ENCODE peak calls at places on chromosome 6, in seven cellular contexts. One of them, this sample, is unnamed.

GRCh38 chr6:33631971-33632585 is 11.0 kb downstream of the ITPR3 start:
- DNase-seq in mucosa of gallbladder: no peak
- DNase-seq in H54: no peak
- DNase-seq in endodermal cell: no peak
- DNase-seq in retinal pigment epithelial cell: no peak
- DNase-seq in stimulated activated CD8-positive, alpha-beta memory T cell treated with anti-CD3 and anti-CD28 coated beads, Interleukin-12 subunit alpha, Interleukin-12 subunit beta, amount 100 ng/mL, for 4 hours: no peak
- DNase-seq in NT2/D1: no peak
- DNase-seq in this sample: no peak

GRCh38 chr6:31654574-31655348 is 933 bp upstream of the APOM start:
- DNase-seq in endodermal cell: no peak
- DNase-seq in retinal pigment epithelial cell: no peak
- DNase-seq in NT2/D1: no peak
- DNase-seq in stimulated activated CD8-positive, alpha-beta memory T cell treated with anti-CD3 and anti-CD28 coated beads, Interleukin-12 subunit alpha, Interleukin-12 subunit beta, amount 100 ng/mL, for 4 hours: no peak
- DNase-seq in H54: no peak
- DNase-seq in mucosa of gallbladder: no peak
- DNase-seq in this sample: no peak

GRCh38 chr6:4964675-4965336 is 39.0 kb downstream of the RPP40 start:
- DNase-seq in H54: no peak
- DNase-seq in stimulated activated CD8-positive, alpha-beta memory T cell treated with anti-CD3 and anti-CD28 coated beads, Interleukin-12 subunit alpha, Interleukin-12 subunit beta, amount 100 ng/mL, for 4 hours: no peak
- DNase-seq in endodermal cell: no peak
- DNase-seq in retinal pigment epithelial cell: no peak
- DNase-seq in mucosa of gallbladder: no peak
- DNase-seq in NT2/D1: no peak
- DNase-seq in this sample: no peak

GRCh38 chr6:19024737-19025136 is 637.6 kb downstream of the RNF144B start:
- DNase-seq in NT2/D1: peak
- DNase-seq in endodermal cell: peak
- DNase-seq in stimulated activated CD8-positive, alpha-beta memory T cell treated with anti-CD3 and anti-CD28 coated beads, Interleukin-12 subunit alpha, Interleukin-12 subunit beta, amount 100 ng/mL, for 4 hours: no peak
- DNase-seq in retinal pigment epithelial cell: no peak
- DNase-seq in H54: no peak
- DNase-seq in mucosa of gallbladder: no peak
- DNase-seq in this sample: peak

GRCh38 chr6:34292954-34293353 is 44.1 kb upstream of the SMIM29 start:
- DNase-seq in endodermal cell: no peak
- DNase-seq in NT2/D1: no peak
- DNase-seq in retinal pigment epithelial cell: no peak
- DNase-seq in H54: no peak
- DNase-seq in mucosa of gallbladder: no peak
- DNase-seq in stimulated activated CD8-positive, alpha-beta memory T cell treated with anti-CD3 and anti-CD28 coated beads, Interleukin-12 subunit alpha, Interleukin-12 subunit beta, amount 100 ng/mL, for 4 hours: no peak
- DNase-seq in this sample: no peak

GRCh38 chr6:119347466-119348307 is 1.9 kb downstream of the MAN1A1 start:
- DNase-seq in retinal pigment epithelial cell: no peak
- DNase-seq in H54: no peak
- DNase-seq in stimulated activated CD8-positive, alpha-beta memory T cell treated with anti-CD3 and anti-CD28 coated beads, Interleukin-12 subunit alpha, Interleukin-12 subunit beta, amount 100 ng/mL, for 4 hours: peak
- DNase-seq in endodermal cell: no peak
- DNase-seq in NT2/D1: no peak
- DNase-seq in mucosa of gallbladder: peak
- DNase-seq in this sample: peak

GRCh38 chr6:107768044-107768443 is 56.1 kb downstream of the SCML4 start:
- DNase-seq in stimulated activated CD8-positive, alpha-beta memory T cell treated with anti-CD3 and anti-CD28 coated beads, Interleukin-12 subunit alpha, Interleukin-12 subunit beta, amount 100 ng/mL, for 4 hours: no peak
- DNase-seq in endodermal cell: no peak
- DNase-seq in H54: no peak
- DNase-seq in mucosa of gallbladder: no peak
- DNase-seq in retinal pigment epithelial cell: no peak
- DNase-seq in NT2/D1: no peak
- DNase-seq in this sample: peak

GRCh38 chr6:158460602-158461092 is 99.2 kb upstream of the TMEM181 start:
- DNase-seq in H54: no peak
- DNase-seq in retinal pigment epithelial cell: peak
- DNase-seq in mucosa of gallbladder: no peak
- DNase-seq in endodermal cell: no peak
- DNase-seq in stimulated activated CD8-positive, alpha-beta memory T cell treated with anti-CD3 and anti-CD28 coated beads, Interleukin-12 subunit alpha, Interleukin-12 subunit beta, amount 100 ng/mL, for 4 hours: no peak
- DNase-seq in NT2/D1: no peak
- DNase-seq in this sample: no peak

GRCh38 chr6:134722429-134722828 is 227.5 kb downstream of the ALDH8A1 start:
- DNase-seq in mucosa of gallbladder: no peak
- DNase-seq in H54: no peak
- DNase-seq in endodermal cell: no peak
- DNase-seq in retinal pigment epithelial cell: no peak
- DNase-seq in NT2/D1: no peak
- DNase-seq in stimulated activated CD8-positive, alpha-beta memory T cell treated with anti-CD3 and anti-CD28 coated beads, Interleukin-12 subunit alpha, Interleukin-12 subunit beta, amount 100 ng/mL, for 4 hours: no peak
- DNase-seq in this sample: no peak

GRCh38 chr6:125868996-125869395 is 78.2 kb downstream of the NCOA7 start:
- DNase-seq in mucosa of gallbladder: peak
- DNase-seq in H54: no peak
- DNase-seq in NT2/D1: no peak
- DNase-seq in endodermal cell: no peak
- DNase-seq in retinal pigment epithelial cell: no peak
- DNase-seq in stimulated activated CD8-positive, alpha-beta memory T cell treated with anti-CD3 and anti-CD28 coated beads, Interleukin-12 subunit alpha, Interleukin-12 subunit beta, amount 100 ng/mL, for 4 hours: no peak
- DNase-seq in this sample: no peak

GRCh38 chr6:139676718-139677117 is 302.3 kb upstream of the CITED2 start:
- DNase-seq in NT2/D1: no peak
- DNase-seq in mucosa of gallbladder: no peak
- DNase-seq in endodermal cell: no peak
- DNase-seq in retinal pigment epithelial cell: no peak
- DNase-seq in stimulated activated CD8-positive, alpha-beta memory T cell treated with anti-CD3 and anti-CD28 coated beads, Interleukin-12 subunit alpha, Interleukin-12 subunit beta, amount 100 ng/mL, for 4 hours: no peak
- DNase-seq in H54: no peak
- DNase-seq in this sample: no peak

GRCh38 chr6:158500016-158500735 is 59.7 kb upstream of the TMEM181 start:
- DNase-seq in endodermal cell: no peak
- DNase-seq in mucosa of gallbladder: no peak
- DNase-seq in retinal pigment epithelial cell: no peak
- DNase-seq in H54: no peak
- DNase-seq in NT2/D1: peak
- DNase-seq in stimulated activated CD8-positive, alpha-beta memory T cell treated with anti-CD3 and anti-CD28 coated beads, Interleukin-12 subunit alpha, Interleukin-12 subunit beta, amount 100 ng/mL, for 4 hours: no peak
- DNase-seq in this sample: no peak

GRCh38 chr6:150711584-150712501 is 112.2 kb downstream of the PLEKHG1 start:
- DNase-seq in mucosa of gallbladder: peak
- DNase-seq in stimulated activated CD8-positive, alpha-beta memory T cell treated with anti-CD3 and anti-CD28 coated beads, Interleukin-12 subunit alpha, Interleukin-12 subunit beta, amount 100 ng/mL, for 4 hours: no peak
- DNase-seq in retinal pigment epithelial cell: no peak
- DNase-seq in NT2/D1: no peak
- DNase-seq in endodermal cell: no peak
- DNase-seq in H54: no peak
- DNase-seq in this sample: no peak

GRCh38 chr6:143204045-143204444 is 143.4 kb downstream of the AIG1 start:
- DNase-seq in endodermal cell: no peak
- DNase-seq in retinal pigment epithelial cell: no peak
- DNase-seq in H54: no peak
- DNase-seq in stimulated activated CD8-positive, alpha-beta memory T cell treated with anti-CD3 and anti-CD28 coated beads, Interleukin-12 subunit alpha, Interleukin-12 subunit beta, amount 100 ng/mL, for 4 hours: no peak
- DNase-seq in mucosa of gallbladder: no peak
- DNase-seq in NT2/D1: no peak
- DNase-seq in this sample: no peak

GRCh38 chr6:66662196-66662595 is 955.2 kb upstream of the EYS start:
- DNase-seq in stimulated activated CD8-positive, alpha-beta memory T cell treated with anti-CD3 and anti-CD28 coated beads, Interleukin-12 subunit alpha, Interleukin-12 subunit beta, amount 100 ng/mL, for 4 hours: no peak
- DNase-seq in mucosa of gallbladder: no peak
- DNase-seq in endodermal cell: no peak
- DNase-seq in H54: no peak
- DNase-seq in retinal pigment epithelial cell: no peak
- DNase-seq in NT2/D1: no peak
- DNase-seq in this sample: no peak

GRCh38 chr6:33840064-33840926 is 36.5 kb upstream of the MLN start:
- DNase-seq in stimulated activated CD8-positive, alpha-beta memory T cell treated with anti-CD3 and anti-CD28 coated beads, Interleukin-12 subunit alpha, Interleukin-12 subunit beta, amount 100 ng/mL, for 4 hours: no peak
- DNase-seq in NT2/D1: no peak
- DNase-seq in endodermal cell: no peak
- DNase-seq in retinal pigment epithelial cell: peak
- DNase-seq in H54: peak
- DNase-seq in mucosa of gallbladder: peak
- DNase-seq in this sample: peak

GRCh38 chr6:155493026-155493693 is 37.5 kb upstream of the NOX3 start:
- DNase-seq in NT2/D1: no peak
- DNase-seq in stimulated activated CD8-positive, alpha-beta memory T cell treated with anti-CD3 and anti-CD28 coated beads, Interleukin-12 subunit alpha, Interleukin-12 subunit beta, amount 100 ng/mL, for 4 hours: no peak
- DNase-seq in mucosa of gallbladder: no peak
- DNase-seq in H54: no peak
- DNase-seq in retinal pigment epithelial cell: no peak
- DNase-seq in endodermal cell: no peak
- DNase-seq in this sample: no peak

GRCh38 chr6:143564484-143565017 is 53.0 kb upstream of the FUCA2 start:
- DNase-seq in mucosa of gallbladder: no peak
- DNase-seq in endodermal cell: no peak
- DNase-seq in NT2/D1: no peak
- DNase-seq in stimulated activated CD8-positive, alpha-beta memory T cell treated with anti-CD3 and anti-CD28 coated beads, Interleukin-12 subunit alpha, Interleukin-12 subunit beta, amount 100 ng/mL, for 4 hours: no peak
- DNase-seq in H54: no peak
- DNase-seq in retinal pigment epithelial cell: no peak
- DNase-seq in this sample: no peak

GRCh38 chr6:104312851-104313250 is 546.9 kb downstream of the HACE1 start:
- DNase-seq in mucosa of gallbladder: no peak
- DNase-seq in NT2/D1: no peak
- DNase-seq in endodermal cell: no peak
- DNase-seq in retinal pigment epithelial cell: no peak
- DNase-seq in stimulated activated CD8-positive, alpha-beta memory T cell treated with anti-CD3 and anti-CD28 coated beads, Interleukin-12 subunit alpha, Interleukin-12 subunit beta, amount 100 ng/mL, for 4 hours: no peak
- DNase-seq in H54: no peak
- DNase-seq in this sample: no peak

GRCh38 chr6:3579652-3580051 is 122.8 kb upstream of the SLC22A23 start:
- DNase-seq in retinal pigment epithelial cell: no peak
- DNase-seq in NT2/D1: no peak
- DNase-seq in H54: no peak
- DNase-seq in stimulated activated CD8-positive, alpha-beta memory T cell treated with anti-CD3 and anti-CD28 coated beads, Interleukin-12 subunit alpha, Interleukin-12 subunit beta, amount 100 ng/mL, for 4 hours: no peak
- DNase-seq in mucosa of gallbladder: no peak
- DNase-seq in endodermal cell: no peak
- DNase-seq in this sample: no peak

GRCh38 chr6:1390071-1390804 is 862 bp downstream of the FOXF2 start:
- DNase-seq in retinal pigment epithelial cell: no peak
- DNase-seq in NT2/D1: no peak
- DNase-seq in endodermal cell: peak
- DNase-seq in stimulated activated CD8-positive, alpha-beta memory T cell treated with anti-CD3 and anti-CD28 coated beads, Interleukin-12 subunit alpha, Interleukin-12 subunit beta, amount 100 ng/mL, for 4 hours: no peak
- DNase-seq in mucosa of gallbladder: no peak
- DNase-seq in H54: no peak
- DNase-seq in this sample: peak

GRCh38 chr6:110285306-110286060 is 72.7 kb downstream of the METTL24 start:
- DNase-seq in retinal pigment epithelial cell: no peak
- DNase-seq in H54: no peak
- DNase-seq in NT2/D1: no peak
- DNase-seq in stimulated activated CD8-positive, alpha-beta memory T cell treated with anti-CD3 and anti-CD28 coated beads, Interleukin-12 subunit alpha, Interleukin-12 subunit beta, amount 100 ng/mL, for 4 hours: no peak
- DNase-seq in endodermal cell: no peak
- DNase-seq in mucosa of gallbladder: peak
- DNase-seq in this sample: no peak

GRCh38 chr6:47247227-47247797 is 62.4 kb downstream of the TNFRSF21 start:
- DNase-seq in stimulated activated CD8-positive, alpha-beta memory T cell treated with anti-CD3 and anti-CD28 coated beads, Interleukin-12 subunit alpha, Interleukin-12 subunit beta, amount 100 ng/mL, for 4 hours: no peak
- DNase-seq in H54: no peak
- DNase-seq in retinal pigment epithelial cell: no peak
- DNase-seq in NT2/D1: no peak
- DNase-seq in endodermal cell: no peak
- DNase-seq in mucosa of gallbladder: no peak
- DNase-seq in this sample: no peak

GRCh38 chr6:475341-475740 is 83.8 kb downstream of the IRF4 start:
- DNase-seq in NT2/D1: no peak
- DNase-seq in mucosa of gallbladder: no peak
- DNase-seq in stimulated activated CD8-positive, alpha-beta memory T cell treated with anti-CD3 and anti-CD28 coated beads, Interleukin-12 subunit alpha, Interleukin-12 subunit beta, amount 100 ng/mL, for 4 hours: no peak
- DNase-seq in endodermal cell: no peak
- DNase-seq in H54: no peak
- DNase-seq in retinal pigment epithelial cell: no peak
- DNase-seq in this sample: no peak

GRCh38 chr6:16741112-16742016 is 19.9 kb downstream of the ATXN1 start:
- DNase-seq in H54: peak
- DNase-seq in stimulated activated CD8-positive, alpha-beta memory T cell treated with anti-CD3 and anti-CD28 coated beads, Interleukin-12 subunit alpha, Interleukin-12 subunit beta, amount 100 ng/mL, for 4 hours: no peak
- DNase-seq in NT2/D1: no peak
- DNase-seq in mucosa of gallbladder: no peak
- DNase-seq in retinal pigment epithelial cell: peak
- DNase-seq in endodermal cell: no peak
- DNase-seq in this sample: no peak